ENCODE peak calls at places on chromosomes 4 and X, in seven cellular contexts. B, Z, E, Y, F, I and Q are unnamed samples.

GRCh38 chr4:161991811-161992210 is 172.0 kb downstream of the FSTL5 start:
- DNase-seq in F (peak; percentile 52), I (no peak), Y (no peak), B (no peak), E (peak; percentile 31), Z (no peak), Q (no peak)

GRCh38 chr4:791201-791865 is 34.6 kb downstream of the CPLX1 start:
- DNase-seq in F (no peak), B (no peak), I (no peak), E (no peak), Z (no peak), Y (no peak), Q (no peak)

GRCh38 chr4:48931459-48931858 is 24.9 kb upstream of the OCIAD2 start:
- DNase-seq in B (no peak), Z (peak; percentile 69), Y (no peak), E (no peak), I (no peak), F (no peak), Q (no peak)

GRCh38 chr4:6199344-6199921 is 916 bp downstream of the JAKMIP1 start:
- DNase-seq in F (peak; percentile 42), E (no peak), Z (no peak), B (no peak), Y (no peak), I (no peak), Q (peak; percentile 81)

GRCh38 chrX:48589482-48590162 is 7.7 kb upstream of the WDR13 start:
- DNase-seq in F (no peak), Z (no peak), B (no peak), Y (no peak), E (no peak), I (no peak), Q (no peak)

GRCh38 chr4:150818129-150818528 is 197.0 kb downstream of the LRBA start:
- DNase-seq in B (no peak), E (no peak), I (peak; percentile 5), Y (no peak), Z (no peak), F (no peak), Q (no peak)

GRCh38 chr4:140996757-140997156 is 136.5 kb downstream of the RNF150 start:
- DNase-seq in B (no peak), E (no peak), Z (peak; percentile 16), F (peak; percentile 2), I (peak; percentile 49), Y (peak; percentile 78), Q (no peak)

GRCh38 chrX:14529288-14529989 is at the start of gene GLRA2:
- DNase-seq in B (peak; percentile 69), Z (peak; percentile 10), E (peak; percentile 49), Y (peak; percentile 13), I (peak; percentile 16), F (peak; percentile 62), Q (peak; percentile 56)

GRCh38 chr4:7737268-7737645 is 202.4 kb downstream of the AFAP1 start:
- DNase-seq in Z (no peak), Y (no peak), E (no peak), I (no peak), B (no peak), F (no peak), Q (no peak)

GRCh38 chr4:3875466-3875865 is 109.3 kb downstream of the ADRA2C start:
- DNase-seq in Z (no peak), F (no peak), I (no peak), E (no peak), B (no peak), Y (no peak), Q (no peak)

GRCh38 chrX:10195947-10196346 is 39.2 kb downstream of the CLCN4 start:
- DNase-seq in F (no peak), B (no peak), Z (no peak), E (no peak), I (no peak), Y (no peak), Q (no peak)

GRCh38 chr4:82624819-82625218 is 63.0 kb upstream of the TMEM150C start:
- DNase-seq in I (no peak), Y (no peak), F (no peak), B (no peak), Z (no peak), E (no peak), Q (no peak)

DNA sequence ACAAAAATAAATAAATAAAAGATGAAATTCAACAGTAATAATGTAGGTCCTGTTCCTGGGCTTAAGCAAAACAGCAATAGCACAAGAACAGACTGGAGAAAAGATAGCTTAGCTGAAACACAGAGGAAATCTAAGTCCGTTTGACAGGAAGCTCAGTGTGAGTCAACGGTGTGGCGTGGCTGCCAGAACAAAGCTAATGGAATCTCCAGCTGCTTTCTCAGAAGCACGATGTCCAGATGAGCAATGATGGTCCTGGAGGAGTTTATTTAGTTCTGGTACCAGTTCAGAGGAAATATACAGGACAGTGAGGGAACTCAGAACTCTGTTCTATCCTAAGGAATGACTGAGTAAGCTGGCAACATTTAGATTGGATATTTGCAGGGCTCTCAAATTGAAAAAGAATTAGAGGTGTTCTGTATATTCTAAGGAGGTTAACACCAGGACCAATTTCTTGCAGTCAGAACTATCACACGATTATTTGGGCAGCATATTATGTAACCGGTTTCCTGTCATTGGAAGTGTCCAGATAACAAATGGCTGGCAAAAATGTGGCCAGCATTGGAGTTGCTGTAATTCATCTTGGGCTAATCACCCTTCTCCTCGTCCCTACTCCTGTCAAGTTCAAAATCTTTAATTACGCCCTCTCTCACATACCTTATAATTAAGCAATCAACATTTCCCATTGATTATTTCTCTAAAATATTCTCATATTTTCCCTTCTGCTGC is 12.7 kb downstream of the GAB3 start:
- DNase-seq in F (no peak), I (peak; percentile 88), E (no peak), Z (peak; percentile 60), B (no peak), Y (peak; percentile 92), Q (no peak)
- H3K23ac ChIP-seq in F (no peak overlapping the region), I (no peak overlapping the region), E (no peak overlapping the region), Z (no peak overlapping the region), B (no peak overlapping the region), Y (no peak overlapping the region), Q (no peak overlapping the region)

DNA sequence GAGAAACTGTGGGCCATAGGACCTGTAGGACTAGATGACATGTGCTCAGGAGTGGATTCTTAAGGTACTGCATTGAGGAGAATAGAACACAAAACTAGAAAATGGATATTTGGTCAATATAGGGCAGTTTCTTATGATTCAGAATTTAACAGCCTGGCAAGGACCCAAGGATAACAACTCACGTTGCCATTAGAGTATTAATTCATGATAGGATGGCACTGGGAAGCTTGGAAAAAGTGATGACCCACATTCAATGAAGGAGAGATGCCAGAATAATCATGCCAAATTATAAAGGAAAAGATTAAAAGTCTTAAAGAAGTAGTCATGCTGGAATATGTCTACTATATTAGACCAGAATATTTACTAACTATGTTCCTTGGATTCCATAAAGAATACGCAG is 594.5 kb downstream of the ANKRD50 start:
- DNase-seq in Z (no peak), B (no peak), Y (no peak), F (no peak), I (no peak), E (no peak), Q (no peak)
- H3K4ac ChIP-seq in Z (no peak overlapping the region), B (no peak overlapping the region), Y (no peak overlapping the region), F (no peak overlapping the region), I (no peak overlapping the region), E (no peak overlapping the region), Q (no peak overlapping the region)

GRCh38 chr4:123577507-123577906 is 180.9 kb downstream of the SPRY1 start:
- DNase-seq in B (no peak), E (no peak), Y (no peak), Z (peak; percentile 50), I (no peak), F (no peak), Q (no peak)
- H3K23ac ChIP-seq in B (no peak overlapping the region), E (no peak overlapping the region), Y (no peak overlapping the region), Z (no peak overlapping the region), I (no peak overlapping the region), F (no peak overlapping the region), Q (no peak overlapping the region)

GRCh38 chr4:78517050-78517652 is 34.4 kb upstream of the ANXA3 start:
- DNase-seq in B (peak; percentile 5), I (peak; percentile 49), F (peak; percentile 34), Y (peak; percentile 43), E (no peak), Z (peak; percentile 69), Q (no peak)
- H3K4ac ChIP-seq in B (no peak overlapping the region), I (no peak overlapping the region), F (no peak overlapping the region), Y (no peak overlapping the region), E (no peak overlapping the region), Z (no peak overlapping the region), Q (no peak overlapping the region)